ENCODE peak calls at places on chromosomes 7 and 10, in eight cellular contexts. One of them, this sample, is unnamed.

GRCh38 chr10:323651-324293 is 188.5 kb downstream of the ZMYND11 start:
- DNase-seq in progenitor cell of endocrine pancreas: no peak
- DNase-seq in pancreas: no peak
- DNase-seq in neural progenitor cell: no peak
- DNase-seq in AG09309: peak; percentile 94
- DNase-seq in Calu3: peak; percentile 72
- DNase-seq in BJ: peak; percentile 93
- DNase-seq in H1: no peak
- DNase-seq in this sample: no peak

GRCh38 chr10:78211476-78212110 is 177.9 kb downstream of the RPS24 start:
- DNase-seq in progenitor cell of endocrine pancreas: no peak
- DNase-seq in pancreas: no peak
- DNase-seq in neural progenitor cell: peak; percentile 65
- DNase-seq in AG09309: peak; percentile 33
- DNase-seq in Calu3: peak; percentile 34
- DNase-seq in BJ: no peak
- DNase-seq in H1: no peak
- DNase-seq in this sample: no peak

GRCh38 chr7:2701406-2701805 is 13.4 kb downstream of the AMZ1 start:
- DNase-seq in progenitor cell of endocrine pancreas: no peak
- DNase-seq in pancreas: no peak
- DNase-seq in neural progenitor cell: no peak
- DNase-seq in AG09309: no peak
- DNase-seq in Calu3: no peak
- DNase-seq in BJ: no peak
- DNase-seq in H1: no peak
- DNase-seq in this sample: no peak

GRCh38 chr7:27155816-27156507 is 513 bp downstream of the HOXA7 start:
- DNase-seq in progenitor cell of endocrine pancreas: no peak
- DNase-seq in pancreas: peak; percentile 12
- DNase-seq in neural progenitor cell: peak; percentile 47
- DNase-seq in AG09309: no peak
- DNase-seq in Calu3: no peak
- DNase-seq in BJ: no peak
- DNase-seq in H1: no peak
- DNase-seq in this sample: no peak

GRCh38 chr7:42227931-42228591 is 8.9 kb downstream of the GLI3 start:
- DNase-seq in progenitor cell of endocrine pancreas: peak; percentile 14
- DNase-seq in pancreas: no peak
- DNase-seq in neural progenitor cell: peak; percentile 74
- DNase-seq in AG09309: no peak
- DNase-seq in Calu3: no peak
- DNase-seq in BJ: no peak
- DNase-seq in H1: no peak
- DNase-seq in this sample: no peak

GRCh38 chr7:77326131-77326530 is 90.0 kb downstream of the GSAP start:
- DNase-seq in progenitor cell of endocrine pancreas: no peak
- DNase-seq in pancreas: no peak
- DNase-seq in neural progenitor cell: no peak
- DNase-seq in AG09309: no peak
- DNase-seq in Calu3: no peak
- DNase-seq in BJ: no peak
- DNase-seq in H1: no peak
- DNase-seq in this sample: no peak

GRCh38 chr7:16838891-16839290 is 34.1 kb upstream of the AGR2 start:
- DNase-seq in progenitor cell of endocrine pancreas: no peak
- DNase-seq in pancreas: no peak
- DNase-seq in neural progenitor cell: no peak
- DNase-seq in AG09309: no peak
- DNase-seq in Calu3: no peak
- DNase-seq in BJ: no peak
- DNase-seq in H1: no peak
- DNase-seq in this sample: no peak

GRCh38 chr10:50540826-50541122 is 83.0 kb downstream of the SGMS1 start:
- DNase-seq in progenitor cell of endocrine pancreas: no peak
- DNase-seq in pancreas: no peak
- DNase-seq in neural progenitor cell: no peak
- DNase-seq in AG09309: no peak
- DNase-seq in Calu3: no peak
- DNase-seq in BJ: no peak
- DNase-seq in H1: no peak
- DNase-seq in this sample: no peak

GRCh38 chr7:1027285-1028043 is 16.9 kb upstream of the GPR146 start:
- DNase-seq in progenitor cell of endocrine pancreas: no peak
- DNase-seq in pancreas: peak; percentile 67
- DNase-seq in neural progenitor cell: peak; percentile 68
- DNase-seq in AG09309: no peak
- DNase-seq in Calu3: peak; percentile 42
- DNase-seq in BJ: no peak
- DNase-seq in H1: no peak
- DNase-seq in this sample: peak; percentile 45

DNA sequence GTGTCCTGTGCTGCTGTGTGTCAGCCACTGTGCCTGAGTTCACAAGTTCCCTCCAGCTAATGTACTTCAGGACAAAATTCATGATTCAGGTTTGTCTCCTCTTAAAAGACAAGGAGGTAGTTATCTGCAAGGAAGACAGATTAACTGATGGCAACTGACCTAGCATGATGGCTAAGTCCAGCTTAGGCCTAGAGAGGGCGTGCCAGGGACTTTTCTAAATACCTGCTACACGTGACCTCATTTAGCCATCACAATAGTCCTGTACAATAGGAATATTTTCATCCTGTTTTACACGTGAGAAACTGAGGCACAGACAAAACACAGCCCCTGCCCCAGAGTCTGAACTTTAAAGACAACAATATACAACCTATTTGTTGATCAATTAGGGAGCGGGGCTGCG is 275.7 kb downstream of the XPNPEP1 start:
- DNase-seq in progenitor cell of endocrine pancreas: no peak
- DNase-seq in pancreas: no peak
- DNase-seq in neural progenitor cell: no peak
- DNase-seq in AG09309: no peak
- DNase-seq in Calu3: no peak
- DNase-seq in BJ: no peak
- DNase-seq in H1: peak; percentile 2
- DNase-seq in this sample: no peak
- TF ChIP-seq CTCF in progenitor cell of endocrine pancreas: no peak
- TF ChIP-seq CTCF in pancreas: no peak
- TF ChIP-seq CTCF in neural progenitor cell: peak; percentile 17
- TF ChIP-seq CTCF in AG09309: no peak
- TF ChIP-seq CTCF in Calu3: no peak
- TF ChIP-seq CTCF in BJ: no peak
- TF ChIP-seq CTCF in H1: no peak
- TF ChIP-seq CTCF in this sample: no peak

GRCh38 chr7:80151274-80151665 is 16.6 kb downstream of the GNAI1 start:
- DNase-seq in progenitor cell of endocrine pancreas: no peak
- DNase-seq in pancreas: no peak
- DNase-seq in neural progenitor cell: no peak
- DNase-seq in AG09309: peak; percentile 83
- DNase-seq in Calu3: no peak
- DNase-seq in BJ: peak; percentile 61
- DNase-seq in H1: no peak
- DNase-seq in this sample: no peak
- TF ChIP-seq CTCF in progenitor cell of endocrine pancreas: no peak
- TF ChIP-seq CTCF in pancreas: no peak
- TF ChIP-seq CTCF in neural progenitor cell: no peak
- TF ChIP-seq CTCF in AG09309: no peak
- TF ChIP-seq CTCF in Calu3: no peak
- TF ChIP-seq CTCF in BJ: peak; percentile 5
- TF ChIP-seq CTCF in H1: no peak
- TF ChIP-seq CTCF in this sample: no peak

DNA sequence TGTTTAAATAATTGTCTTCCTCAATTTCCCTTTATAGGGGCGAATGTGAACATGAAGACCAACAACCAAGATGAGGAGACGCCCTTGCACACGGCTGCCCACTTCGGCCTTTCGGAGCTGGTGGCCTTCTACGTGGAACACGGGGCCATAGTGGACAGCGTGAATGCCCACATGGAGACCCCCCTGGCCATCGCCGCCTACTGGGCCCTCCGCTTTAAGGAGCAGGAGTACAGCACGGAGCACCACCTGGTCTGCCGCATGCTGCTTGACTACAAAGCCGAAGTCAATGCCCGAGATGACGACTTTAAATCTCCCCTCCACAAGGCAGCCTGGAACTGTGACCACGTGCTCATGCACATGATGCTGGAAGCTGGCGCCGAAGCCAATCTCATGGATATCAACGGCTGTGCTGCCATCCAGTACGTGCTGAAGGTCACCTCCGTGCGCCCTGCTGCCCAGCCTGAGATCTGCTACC is 42.1 kb downstream of the ASB4 start:
- DNase-seq in progenitor cell of endocrine pancreas: no peak
- DNase-seq in pancreas: peak; percentile 36
- DNase-seq in neural progenitor cell: no peak
- DNase-seq in AG09309: no peak
- DNase-seq in Calu3: no peak
- DNase-seq in BJ: no peak
- DNase-seq in H1: no peak
- DNase-seq in this sample: no peak
- TF ChIP-seq CTCF in progenitor cell of endocrine pancreas: no peak
- TF ChIP-seq CTCF in pancreas: no peak
- TF ChIP-seq CTCF in neural progenitor cell: no peak
- TF ChIP-seq CTCF in AG09309: no peak
- TF ChIP-seq CTCF in Calu3: no peak
- TF ChIP-seq CTCF in BJ: no peak
- TF ChIP-seq CTCF in H1: no peak
- TF ChIP-seq CTCF in this sample: no peak

GRCh38 chr7:146736446-146737190 is 620.0 kb downstream of the CNTNAP2 start:
- DNase-seq in progenitor cell of endocrine pancreas: no peak
- DNase-seq in pancreas: no peak
- DNase-seq in neural progenitor cell: no peak
- DNase-seq in AG09309: no peak
- DNase-seq in Calu3: no peak
- DNase-seq in BJ: no peak
- DNase-seq in H1: peak; percentile 3
- DNase-seq in this sample: no peak
- TF ChIP-seq CTCF in progenitor cell of endocrine pancreas: peak; percentile 19
- TF ChIP-seq CTCF in pancreas: no peak
- TF ChIP-seq CTCF in neural progenitor cell: peak; percentile 14
- TF ChIP-seq CTCF in AG09309: no peak
- TF ChIP-seq CTCF in Calu3: no peak
- TF ChIP-seq CTCF in BJ: no peak
- TF ChIP-seq CTCF in H1: no peak
- TF ChIP-seq CTCF in this sample: no peak